ENCODE peak calls at places on chromosomes 1 and 21, in six cellular contexts. K is K562, A is SK-N-SH, G is HepG2, E is H1, Z is GM12878. T is an unnamed sample.

GRCh38 chr1:13967707-13968106 is 267.7 kb downstream of the PRDM2 start:
- DNase-seq in G (no peak), Z (no peak), K (no peak), E (no peak), A (no peak), T (no peak)

GRCh38 chr1:34746785-34747637 is 7.8 kb upstream of the GJB5 start:
- DNase-seq in A (no peak), E (no peak), K (no peak), Z (no peak), G (no peak), T (no peak)

GRCh38 chr1:64470670-64471217 is 815 bp downstream of the CACHD1 start:
- DNase-seq in A (peak; percentile 83), K (no peak), G (no peak), E (peak; percentile 67), Z (no peak), T (peak; percentile 5)

GRCh38 chr1:19433610-19433999 is 51.7 kb downstream of the CAPZB start:
- DNase-seq in K (no peak), Z (no peak), A (no peak), G (no peak), E (no peak), T (no peak)

GRCh38 chr1:84698718-84699117 is 8.5 kb upstream of the SSX2IP start:
- DNase-seq in E (no peak), G (no peak), A (no peak), K (peak; percentile 38), Z (no peak), T (no peak)

GRCh38 chr1:150979007-150979722 is 2.9 kb upstream of the ANXA9 start:
- DNase-seq in K (peak; percentile 89), E (peak; percentile 95), Z (peak; percentile 40), G (peak; percentile 82), A (peak; percentile 92), T (peak; percentile 62)

GRCh38 chr1:28955930-28956552 is 41.7 kb downstream of the EPB41 start:
- DNase-seq in E (no peak), G (no peak), Z (no peak), A (no peak), K (no peak), T (no peak)

GRCh38 chr1:51776408-51776807 is 102.1 kb downstream of the NRDC start:
- DNase-seq in Z (peak; percentile 26), G (no peak), K (no peak), E (no peak), A (no peak), T (no peak)

GRCh38 chr1:225658041-225658440 is 5.1 kb upstream of the ENAH start:
- DNase-seq in E (no peak), G (no peak), A (no peak), K (no peak), Z (no peak), T (no peak)

GRCh38 chr1:85581138-85581801 is 709 bp downstream of the CCN1 start:
- DNase-seq in A (peak; percentile 75), E (peak; percentile 82), G (peak; percentile 69), K (peak; percentile 86), Z (no peak), T (no peak)

GRCh38 chr1:60068393-60069045 is 5.1 kb downstream of the C1orf87 start:
- DNase-seq in K (no peak), Z (no peak), A (peak; percentile 33), G (no peak), E (no peak), T (no peak)

GRCh38 chr1:241603626-241604337 is 36.4 kb downstream of the CHML start:
- DNase-seq in A (no peak), Z (no peak), E (no peak), G (no peak), K (no peak), T (no peak)

GRCh38 chr1:116434849-116435248 is 61.8 kb downstream of the ATP1A1 start:
- DNase-seq in E (no peak), Z (no peak), K (no peak), A (no peak), G (no peak), T (no peak)

GRCh38 chr1:182235952-182236650 is 155.5 kb downstream of the GLUL start:
- DNase-seq in Z (no peak), K (peak; percentile 91), G (no peak), A (no peak), E (no peak), T (no peak)

GRCh38 chr1:6613361-6614018 is at the start of gene PHF13:
- DNase-seq in A (peak; percentile 100), Z (peak; percentile 92), G (peak; percentile 97), E (peak; percentile 99), K (peak; percentile 99), T (peak; percentile 97)

GRCh38 chr1:15354580-15354965 is 55.1 kb upstream of the EFHD2 start:
- DNase-seq in G (no peak), E (no peak), K (no peak), A (no peak), Z (no peak), T (no peak)

GRCh38 chr1:147273409-147274307 is 31.2 kb downstream of the CHD1L start:
- DNase-seq in E (no peak), A (peak; percentile 54), G (peak; percentile 56), Z (peak; percentile 9), K (peak; percentile 72), T (peak; percentile 27)

GRCh38 chr1:87600070-87600469 is 271.4 kb downstream of the LMO4 start:
- DNase-seq in E (no peak), G (no peak), Z (no peak), A (no peak), K (no peak), T (no peak)

GRCh38 chr1:99849413-99849743 is 783 bp upstream of the AGL start:
- DNase-seq in K (peak; percentile 36), A (peak; percentile 25), G (peak; percentile 29), E (no peak), Z (peak; percentile 7), T (no peak)

GRCh38 chr1:162368451-162368850 is 8.2 kb downstream of the SPATA46 start:
- DNase-seq in E (no peak), G (no peak), Z (no peak), A (no peak), K (no peak), T (no peak)

GRCh38 chr1:21574464-21575151 is 65.4 kb downstream of the ALPL start:
- DNase-seq in Z (no peak), E (peak; percentile 72), G (peak; percentile 20), K (peak; percentile 48), A (no peak), T (no peak)

GRCh38 chr1:208344202-208344601 is 100.0 kb upstream of the PLXNA2 start:
- DNase-seq in K (no peak), Z (no peak), G (no peak), E (no peak), A (no peak), T (no peak)

GRCh38 chr1:163131981-163132380 is 62.8 kb downstream of the RGS4 start:
- DNase-seq in G (no peak), A (no peak), E (no peak), K (no peak), Z (no peak), T (no peak)

GRCh38 chr21:38989745-38990423 is 184.2 kb downstream of the ETS2 start:
- DNase-seq in G (peak; percentile 88), Z (no peak), K (no peak), E (no peak), A (peak; percentile 77), T (no peak)

GRCh38 chr1:228983661-228984060 is 248.4 kb downstream of the RHOU start:
- DNase-seq in E (no peak), K (no peak), Z (no peak), A (no peak), G (no peak), T (no peak)

GRCh38 chr1:235597867-235598553 is 51.6 kb downstream of the GNG4 start:
- DNase-seq in E (no peak), A (no peak), G (peak; percentile 27), K (peak; percentile 40), Z (no peak), T (peak; percentile 23)

GRCh38 chr1:68321084-68321685 is 88.9 kb upstream of the WLS start:
- DNase-seq in E (peak; percentile 56), Z (no peak), K (peak; percentile 35), G (peak; percentile 50), A (peak; percentile 37), T (no peak)

GRCh38 chr1:59718064-59718988 is 96.4 kb upstream of the HOOK1 start:
- DNase-seq in K (peak; percentile 16), A (no peak), Z (no peak), G (peak; percentile 28), E (no peak), T (no peak)

GRCh38 chr1:157157481-157158190 is 19.4 kb upstream of the ETV3 start:
- DNase-seq in Z (no peak), A (no peak), E (no peak), G (no peak), K (no peak), T (no peak)
- TF ChIP-seq GABPA in Z (no peak), A (no peak), E (no peak), G (no peak), K (no peak), T (no peak)

DNA sequence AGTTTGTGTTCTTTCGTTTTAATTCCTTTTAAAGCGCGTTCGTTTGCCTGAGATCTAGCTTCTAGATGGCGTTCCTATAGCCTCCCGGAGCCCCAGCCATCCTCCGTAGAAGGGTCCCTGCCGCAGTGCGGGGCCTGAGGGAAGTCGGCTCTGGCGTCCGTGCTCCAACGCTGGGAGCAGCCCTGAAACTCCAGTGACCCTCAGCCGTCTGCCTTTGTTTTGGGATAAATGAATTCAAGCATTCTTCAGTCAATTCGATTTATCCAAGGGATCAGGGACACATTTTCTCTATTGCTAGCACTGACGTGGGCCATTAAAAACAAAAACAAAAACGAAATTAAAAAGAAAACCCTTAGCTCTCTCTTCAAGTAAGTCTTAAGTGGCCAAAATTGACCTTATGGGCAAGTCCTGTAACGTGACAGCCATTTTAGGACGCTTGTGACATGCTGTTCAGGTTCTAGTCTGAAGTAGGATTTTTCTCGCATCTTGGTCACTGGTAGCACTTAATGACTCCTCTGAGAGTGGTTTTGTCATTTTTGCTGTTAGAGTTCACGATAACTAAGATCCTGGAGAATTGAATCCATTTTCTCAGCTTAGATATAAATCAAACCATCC is 757 bp upstream of the HSPA13 start:
- DNase-seq in A (no peak), K (no peak), Z (peak; percentile 12), E (no peak), G (no peak), T (no peak)
- TF ChIP-seq GABPA in A (no peak), K (peak; percentile 50), Z (no peak), E (no peak), G (no peak), T (no peak)

DNA sequence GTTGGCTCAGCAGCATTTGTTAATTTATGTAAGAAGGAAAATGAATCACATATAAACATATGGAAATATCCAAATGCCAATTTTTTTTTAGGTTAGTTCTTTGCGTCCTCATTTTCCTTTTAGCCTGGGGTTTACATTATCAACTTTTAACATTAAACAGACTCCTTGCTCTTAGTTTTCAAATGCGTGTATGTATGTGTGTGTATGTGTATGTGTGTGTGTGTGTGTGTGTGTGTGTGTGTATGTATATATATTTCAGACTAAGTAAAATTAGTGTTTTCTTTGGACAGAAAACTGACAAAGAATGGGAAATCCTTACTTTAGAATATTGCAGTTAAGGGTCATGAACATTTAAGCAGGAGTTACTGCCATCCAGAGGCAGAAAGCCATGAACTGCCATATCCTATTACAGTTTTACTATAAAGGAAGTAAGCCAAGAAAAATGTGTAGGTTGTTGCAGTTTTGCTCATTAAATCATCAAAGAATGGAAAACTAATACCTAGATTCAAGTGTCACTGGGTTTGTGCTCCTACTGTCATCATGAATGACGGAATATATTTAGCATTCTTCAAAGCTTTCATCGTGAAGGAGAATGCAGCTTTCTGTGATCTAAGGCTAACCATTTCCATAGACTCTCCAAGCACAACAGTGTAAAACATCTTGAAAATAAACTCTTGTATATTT is 477.0 kb upstream of the NR5A2 start:
- DNase-seq in A (peak; percentile 10), G (no peak), Z (no peak), K (no peak), E (no peak), T (no peak)
- TF ChIP-seq GABPA in A (no peak), G (no peak), Z (no peak), K (no peak), E (no peak), T (no peak)

GRCh38 chr1:155174334-155175280 is 958 bp downstream of the TRIM46 start:
- DNase-seq in G (no peak), K (no peak), A (peak; percentile 90), E (peak; percentile 86), Z (no peak), T (no peak)
- TF ChIP-seq GABPA in G (no peak), K (no peak), A (no peak), E (no peak), Z (no peak), T (no peak)

T was measured in HL-60.